ENCODE peak calls at places on chromosomes 5 and 9, in ten cellular contexts. One of them, this sample, is unnamed.

GRCh38 chr9:131273791-131274673 is 2.3 kb downstream of the FAM78A start:
- DNase-seq in astrocyte: no peak
- DNase-seq in foreskin fibroblast: no peak
- DNase-seq in fibroblast of the aortic adventitia: no peak
- DNase-seq in type B pancreatic cell: no peak
- DNase-seq in tibial artery: no peak
- DNase-seq in Peyer's patch: no peak
- DNase-seq in heart left ventricle: no peak
- DNase-seq in pancreas: no peak
- DNase-seq in lower lobe of right lung: no peak
- DNase-seq in this sample: no peak

GRCh38 chr9:122020398-122020797 is 72.7 kb downstream of the TTLL11 start:
- DNase-seq in Peyer's patch: no peak
- DNase-seq in astrocyte: peak
- DNase-seq in type B pancreatic cell: no peak
- DNase-seq in lower lobe of right lung: no peak
- DNase-seq in heart left ventricle: no peak
- DNase-seq in fibroblast of the aortic adventitia: peak
- DNase-seq in foreskin fibroblast: no peak
- DNase-seq in tibial artery: no peak
- DNase-seq in pancreas: no peak
- DNase-seq in this sample: no peak

GRCh38 chr5:117177302-117177701 is 602.7 kb upstream of the SEMA6A start:
- DNase-seq in lower lobe of right lung: no peak
- DNase-seq in foreskin fibroblast: no peak
- DNase-seq in fibroblast of the aortic adventitia: no peak
- DNase-seq in Peyer's patch: no peak
- DNase-seq in heart left ventricle: no peak
- DNase-seq in astrocyte: no peak
- DNase-seq in pancreas: no peak
- DNase-seq in tibial artery: no peak
- DNase-seq in type B pancreatic cell: no peak
- DNase-seq in this sample: no peak

GRCh38 chr9:136777359-136777758 is 13.0 kb upstream of the LCN15 start:
- DNase-seq in astrocyte: no peak
- DNase-seq in tibial artery: no peak
- DNase-seq in fibroblast of the aortic adventitia: no peak
- DNase-seq in pancreas: no peak
- DNase-seq in Peyer's patch: no peak
- DNase-seq in lower lobe of right lung: peak
- DNase-seq in foreskin fibroblast: no peak
- DNase-seq in heart left ventricle: no peak
- DNase-seq in type B pancreatic cell: no peak
- DNase-seq in this sample: no peak

GRCh38 chr5:150987746-150988145 is 32.6 kb upstream of the GPX3 start:
- DNase-seq in heart left ventricle: no peak
- DNase-seq in pancreas: no peak
- DNase-seq in Peyer's patch: no peak
- DNase-seq in lower lobe of right lung: no peak
- DNase-seq in astrocyte: no peak
- DNase-seq in foreskin fibroblast: no peak
- DNase-seq in tibial artery: no peak
- DNase-seq in fibroblast of the aortic adventitia: no peak
- DNase-seq in type B pancreatic cell: no peak
- DNase-seq in this sample: no peak

GRCh38 chr9:35869621-35870216 is 482 bp downstream of the OR13J1 start:
- DNase-seq in heart left ventricle: no peak
- DNase-seq in foreskin fibroblast: no peak
- DNase-seq in tibial artery: no peak
- DNase-seq in astrocyte: no peak
- DNase-seq in Peyer's patch: no peak
- DNase-seq in type B pancreatic cell: no peak
- DNase-seq in fibroblast of the aortic adventitia: no peak
- DNase-seq in pancreas: no peak
- DNase-seq in lower lobe of right lung: no peak
- DNase-seq in this sample: no peak

GRCh38 chr5:57834829-57835554 is 352.4 kb upstream of the ACTBL2 start:
- DNase-seq in astrocyte: peak
- DNase-seq in pancreas: no peak
- DNase-seq in Peyer's patch: no peak
- DNase-seq in tibial artery: no peak
- DNase-seq in type B pancreatic cell: no peak
- DNase-seq in heart left ventricle: no peak
- DNase-seq in fibroblast of the aortic adventitia: peak
- DNase-seq in foreskin fibroblast: peak
- DNase-seq in lower lobe of right lung: no peak
- DNase-seq in this sample: no peak

GRCh38 chr5:74056789-74057164 is 430.8 kb downstream of the ARHGEF28 start:
- DNase-seq in lower lobe of right lung: no peak
- DNase-seq in pancreas: no peak
- DNase-seq in astrocyte: peak
- DNase-seq in fibroblast of the aortic adventitia: peak
- DNase-seq in tibial artery: no peak
- DNase-seq in Peyer's patch: peak
- DNase-seq in heart left ventricle: no peak
- DNase-seq in foreskin fibroblast: no peak
- DNase-seq in type B pancreatic cell: no peak
- DNase-seq in this sample: no peak

GRCh38 chr5:1383886-1384401 is 39.0 kb upstream of the CLPTM1L start:
- DNase-seq in astrocyte: no peak
- DNase-seq in type B pancreatic cell: no peak
- DNase-seq in lower lobe of right lung: no peak
- DNase-seq in fibroblast of the aortic adventitia: no peak
- DNase-seq in pancreas: no peak
- DNase-seq in foreskin fibroblast: no peak
- DNase-seq in tibial artery: no peak
- DNase-seq in heart left ventricle: no peak
- DNase-seq in Peyer's patch: no peak
- DNase-seq in this sample: no peak

GRCh38 chr9:114232091-114232440 is 76.7 kb downstream of the COL27A1 start:
- DNase-seq in foreskin fibroblast: no peak
- DNase-seq in pancreas: no peak
- DNase-seq in Peyer's patch: no peak
- DNase-seq in fibroblast of the aortic adventitia: no peak
- DNase-seq in tibial artery: no peak
- DNase-seq in lower lobe of right lung: no peak
- DNase-seq in astrocyte: no peak
- DNase-seq in type B pancreatic cell: no peak
- DNase-seq in heart left ventricle: no peak
- DNase-seq in this sample: no peak

GRCh38 chr9:93052791-93053540 is 5.5 kb upstream of the SUSD3 start:
- DNase-seq in type B pancreatic cell: no peak
- DNase-seq in astrocyte: no peak
- DNase-seq in heart left ventricle: peak
- DNase-seq in Peyer's patch: no peak
- DNase-seq in fibroblast of the aortic adventitia: no peak
- DNase-seq in lower lobe of right lung: peak
- DNase-seq in tibial artery: no peak
- DNase-seq in foreskin fibroblast: no peak
- DNase-seq in pancreas: no peak
- DNase-seq in this sample: no peak

GRCh38 chr9:86854898-86855523 is 92.3 kb downstream of the GAS1 start:
- DNase-seq in pancreas: no peak
- DNase-seq in type B pancreatic cell: no peak
- DNase-seq in astrocyte: peak
- DNase-seq in foreskin fibroblast: peak
- DNase-seq in heart left ventricle: no peak
- DNase-seq in Peyer's patch: no peak
- DNase-seq in fibroblast of the aortic adventitia: peak
- DNase-seq in tibial artery: no peak
- DNase-seq in lower lobe of right lung: no peak
- DNase-seq in this sample: no peak

GRCh38 chr9:22084336-22085035 is 75.4 kb upstream of the CDKN2B start:
- DNase-seq in foreskin fibroblast: peak
- DNase-seq in Peyer's patch: no peak
- DNase-seq in fibroblast of the aortic adventitia: peak
- DNase-seq in heart left ventricle: no peak
- DNase-seq in lower lobe of right lung: no peak
- DNase-seq in astrocyte: peak
- DNase-seq in pancreas: no peak
- DNase-seq in tibial artery: no peak
- DNase-seq in type B pancreatic cell: no peak
- DNase-seq in this sample: no peak

GRCh38 chr5:136104311-136104975 is 28.2 kb upstream of the SMAD5 start:
- DNase-seq in lower lobe of right lung: no peak
- DNase-seq in foreskin fibroblast: no peak
- DNase-seq in tibial artery: no peak
- DNase-seq in pancreas: no peak
- DNase-seq in heart left ventricle: no peak
- DNase-seq in type B pancreatic cell: no peak
- DNase-seq in fibroblast of the aortic adventitia: no peak
- DNase-seq in Peyer's patch: no peak
- DNase-seq in astrocyte: no peak
- DNase-seq in this sample: no peak

GRCh38 chr5:175541264-175541663 is 62.9 kb downstream of the SFXN1 start:
- DNase-seq in Peyer's patch: no peak
- DNase-seq in lower lobe of right lung: no peak
- DNase-seq in type B pancreatic cell: no peak
- DNase-seq in tibial artery: no peak
- DNase-seq in foreskin fibroblast: no peak
- DNase-seq in pancreas: no peak
- DNase-seq in heart left ventricle: no peak
- DNase-seq in fibroblast of the aortic adventitia: no peak
- DNase-seq in astrocyte: no peak
- DNase-seq in this sample: no peak

GRCh38 chr9:98995971-98996504 is 52.3 kb downstream of the COL15A1 start:
- DNase-seq in astrocyte: no peak
- DNase-seq in lower lobe of right lung: no peak
- DNase-seq in Peyer's patch: no peak
- DNase-seq in type B pancreatic cell: peak
- DNase-seq in tibial artery: no peak
- DNase-seq in fibroblast of the aortic adventitia: no peak
- DNase-seq in heart left ventricle: no peak
- DNase-seq in pancreas: no peak
- DNase-seq in foreskin fibroblast: no peak
- DNase-seq in this sample: no peak
- TF ChIP-seq CTCF in astrocyte: no peak
- TF ChIP-seq CTCF in lower lobe of right lung: no peak
- TF ChIP-seq CTCF in Peyer's patch: no peak
- TF ChIP-seq CTCF in type B pancreatic cell: no peak
- TF ChIP-seq CTCF in tibial artery: no peak
- TF ChIP-seq CTCF in fibroblast of the aortic adventitia: no peak
- TF ChIP-seq CTCF in heart left ventricle: no peak
- TF ChIP-seq CTCF in pancreas: no peak
- TF ChIP-seq CTCF in foreskin fibroblast: no peak
- TF ChIP-seq CTCF in this sample: no peak

GRCh38 chr5:103646698-103647614 is 84.4 kb upstream of the NUDT12 start:
- DNase-seq in Peyer's patch: no peak
- DNase-seq in astrocyte: no peak
- DNase-seq in heart left ventricle: no peak
- DNase-seq in foreskin fibroblast: no peak
- DNase-seq in fibroblast of the aortic adventitia: no peak
- DNase-seq in type B pancreatic cell: no peak
- DNase-seq in tibial artery: no peak
- DNase-seq in lower lobe of right lung: no peak
- DNase-seq in pancreas: no peak
- DNase-seq in this sample: no peak

GRCh38 chr5:103645816-103646215 is 83.2 kb upstream of the NUDT12 start:
- DNase-seq in pancreas: no peak
- DNase-seq in Peyer's patch: no peak
- DNase-seq in heart left ventricle: no peak
- DNase-seq in lower lobe of right lung: no peak
- DNase-seq in type B pancreatic cell: no peak
- DNase-seq in fibroblast of the aortic adventitia: no peak
- DNase-seq in astrocyte: no peak
- DNase-seq in tibial artery: no peak
- DNase-seq in foreskin fibroblast: no peak
- DNase-seq in this sample: no peak

GRCh38 chr5:103648086-103648485 is 85.5 kb upstream of the NUDT12 start:
- DNase-seq in lower lobe of right lung: no peak
- DNase-seq in fibroblast of the aortic adventitia: no peak
- DNase-seq in Peyer's patch: no peak
- DNase-seq in tibial artery: no peak
- DNase-seq in pancreas: no peak
- DNase-seq in foreskin fibroblast: no peak
- DNase-seq in astrocyte: no peak
- DNase-seq in heart left ventricle: no peak
- DNase-seq in type B pancreatic cell: no peak
- DNase-seq in this sample: no peak
- TF ChIP-seq CTCF in lower lobe of right lung: no peak
- TF ChIP-seq CTCF in fibroblast of the aortic adventitia: peak
- TF ChIP-seq CTCF in Peyer's patch: no peak
- TF ChIP-seq CTCF in tibial artery: no peak
- TF ChIP-seq CTCF in pancreas: no peak
- TF ChIP-seq CTCF in foreskin fibroblast: no peak
- TF ChIP-seq CTCF in astrocyte: no peak
- TF ChIP-seq CTCF in heart left ventricle: no peak
- TF ChIP-seq CTCF in type B pancreatic cell: peak
- TF ChIP-seq CTCF in this sample: no peak

DNA sequence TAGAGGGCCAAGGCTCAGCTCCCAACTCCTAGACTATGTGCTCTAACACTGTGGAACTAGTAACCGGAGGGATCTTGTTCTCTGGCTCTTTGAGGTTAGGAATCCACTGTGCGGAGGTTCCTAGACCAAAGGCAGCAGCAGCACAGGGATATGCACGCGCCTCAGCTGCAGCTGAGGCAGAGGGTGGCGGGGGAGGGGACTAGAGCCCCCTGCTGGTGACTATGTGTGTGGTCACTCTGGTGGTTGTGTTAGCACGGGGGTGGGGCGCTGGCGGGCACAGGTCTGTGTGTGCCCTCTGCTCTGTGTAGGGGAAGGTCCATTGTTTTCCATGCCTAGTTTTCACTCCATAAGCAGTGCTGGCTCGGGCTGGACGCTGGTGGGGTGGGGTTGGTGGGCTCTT is 458.0 kb upstream of the IZUMO3 start:
- DNase-seq in tibial artery: no peak
- DNase-seq in astrocyte: no peak
- DNase-seq in Peyer's patch: no peak
- DNase-seq in fibroblast of the aortic adventitia: no peak
- DNase-seq in heart left ventricle: peak
- DNase-seq in lower lobe of right lung: no peak
- DNase-seq in type B pancreatic cell: no peak
- DNase-seq in pancreas: no peak
- DNase-seq in foreskin fibroblast: no peak
- DNase-seq in this sample: no peak
- TF ChIP-seq CTCF in tibial artery: no peak
- TF ChIP-seq CTCF in astrocyte: no peak
- TF ChIP-seq CTCF in Peyer's patch: no peak
- TF ChIP-seq CTCF in fibroblast of the aortic adventitia: no peak
- TF ChIP-seq CTCF in heart left ventricle: no peak
- TF ChIP-seq CTCF in lower lobe of right lung: no peak
- TF ChIP-seq CTCF in type B pancreatic cell: peak
- TF ChIP-seq CTCF in pancreas: no peak
- TF ChIP-seq CTCF in foreskin fibroblast: no peak
- TF ChIP-seq CTCF in this sample: no peak

DNA sequence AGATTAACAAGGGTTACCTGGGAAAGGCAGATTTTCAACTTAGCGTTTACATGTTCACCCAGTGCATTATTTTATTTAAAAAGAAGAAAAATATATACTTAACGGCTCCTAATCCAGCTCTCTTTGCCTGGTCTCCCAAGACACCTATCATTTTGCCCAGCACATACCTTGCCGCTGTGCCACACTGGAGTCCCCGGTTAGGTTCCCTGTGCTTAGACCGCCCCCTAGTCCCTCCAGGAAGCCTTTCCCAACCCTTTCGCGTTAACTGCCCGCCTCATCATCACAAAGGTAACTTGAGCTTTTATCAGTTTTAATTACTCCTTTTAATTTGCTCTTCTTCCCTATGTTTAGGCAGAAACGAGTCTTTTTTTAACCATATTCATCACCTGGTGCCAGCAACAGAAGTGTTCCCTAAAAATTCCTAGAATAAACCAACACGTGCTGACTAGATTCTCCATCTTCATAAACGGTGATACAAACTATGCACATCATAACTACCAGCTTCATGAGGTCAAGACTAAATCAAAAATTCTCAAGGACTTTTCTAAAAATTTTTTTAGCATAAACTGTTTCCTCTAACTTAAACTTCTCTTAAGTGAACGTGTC is 19.7 kb downstream of the DNAJA1 start:
- DNase-seq in pancreas: peak
- DNase-seq in foreskin fibroblast: no peak
- DNase-seq in tibial artery: no peak
- DNase-seq in Peyer's patch: peak
- DNase-seq in type B pancreatic cell: no peak
- DNase-seq in fibroblast of the aortic adventitia: no peak
- DNase-seq in astrocyte: peak
- DNase-seq in heart left ventricle: no peak
- DNase-seq in lower lobe of right lung: no peak
- DNase-seq in this sample: no peak
- TF ChIP-seq CTCF in pancreas: no peak
- TF ChIP-seq CTCF in foreskin fibroblast: peak
- TF ChIP-seq CTCF in tibial artery: peak
- TF ChIP-seq CTCF in Peyer's patch: no peak
- TF ChIP-seq CTCF in type B pancreatic cell: no peak
- TF ChIP-seq CTCF in fibroblast of the aortic adventitia: no peak
- TF ChIP-seq CTCF in astrocyte: peak
- TF ChIP-seq CTCF in heart left ventricle: no peak
- TF ChIP-seq CTCF in lower lobe of right lung: peak
- TF ChIP-seq CTCF in this sample: no peak

This sample was measured in activated B cell treated with CpG ODN at 0.5 μM for 24 hours.